ENCODE peak calls at places on chromosomes 4 and X, in six cellular contexts. E is anterior cingulate cortex, Z is HFF-Myc, Y is activated gamma-delta T cell treated with Interleukin-2 at 50 U/mL for 16 hours, B is A172, J is KBM-7. U is an unnamed sample.

GRCh38 chr4:37471971-37472370 is 214.2 kb downstream of the RELL1 start:
- DNase-seq in E (peak; percentile 0), Z (no peak), Y (no peak), B (no peak), J (peak; percentile 32), U (peak; percentile 39)

GRCh38 chrX:5842601-5843000 is 386.1 kb downstream of the NLGN4X start:
- DNase-seq in E (no peak), Z (no peak), Y (no peak), B (no peak), J (no peak), U (no peak)

GRCh38 chr4:186839122-186840037 is 115.7 kb upstream of the FAT1 start:
- DNase-seq in E (no peak), Z (no peak), Y (no peak), B (peak; percentile 29), J (peak; percentile 32), U (no peak)

GRCh38 chr4:94877973-94878372 is 120.2 kb downstream of the BMPR1B start:
- DNase-seq in E (no peak), Z (no peak), Y (no peak), B (no peak), J (no peak), U (no peak)

GRCh38 chrX:140360284-140360683 is 144.6 kb downstream of the SOX3 start:
- DNase-seq in E (no peak), Z (no peak), Y (no peak), B (no peak), J (no peak), U (no peak)

GRCh38 chr4:148171596-148171995 is 270.6 kb downstream of the NR3C2 start:
- DNase-seq in E (no peak), Z (no peak), Y (no peak), B (no peak), J (no peak), U (no peak)

GRCh38 chr4:127181001-127181400 is 451.8 kb upstream of the INTU start:
- DNase-seq in E (no peak), Z (no peak), Y (no peak), B (no peak), J (no peak), U (no peak)

GRCh38 chr4:53040459-53040815 is 178.3 kb downstream of the RASL11B start:
- DNase-seq in E (no peak), Z (no peak), Y (no peak), B (no peak), J (no peak), U (no peak)

GRCh38 chr4:142150483-142150882 is 514.1 kb downstream of the IL15 start:
- DNase-seq in E (no peak), Z (no peak), Y (no peak), B (no peak), J (no peak), U (no peak)

GRCh38 chrX:113947548-113947947 is 636.3 kb upstream of the HTR2C start:
- DNase-seq in E (no peak), Z (no peak), Y (no peak), B (no peak), J (no peak), U (no peak)

GRCh38 chrX:105191878-105192277 is 28.6 kb downstream of the TEX13A start:
- DNase-seq in E (no peak), Z (no peak), Y (no peak), B (no peak), J (peak; percentile 16), U (no peak)

GRCh38 chrX:103404225-103405008 is 28.1 kb downstream of the BEX3 start:
- DNase-seq in E (peak; percentile 24), Z (peak; percentile 75), Y (no peak), B (peak; percentile 53), J (peak; percentile 26), U (no peak)

GRCh38 chr4:83629945-83630684 is 94.2 kb downstream of the GPAT3 start:
- DNase-seq in E (no peak), Z (peak; percentile 69), Y (no peak), B (peak; percentile 55), J (peak; percentile 96), U (peak; percentile 95)

GRCh38 chrX:73266766-73267165 is 52.1 kb upstream of the NAP1L2 start:
- DNase-seq in E (no peak), Z (no peak), Y (no peak), B (no peak), J (peak; percentile 3), U (no peak)

GRCh38 chrX:144791298-144791697 is 456.0 kb upstream of the SPANXN1 start:
- DNase-seq in E (no peak), Z (no peak), Y (no peak), B (peak; percentile 44), J (no peak), U (no peak)

GRCh38 chr4:100069207-100069606 is 119.1 kb upstream of the H2AZ1 start:
- DNase-seq in E (no peak), Z (no peak), Y (no peak), B (no peak), J (no peak), U (no peak)

GRCh38 chr4:2142630-2143427 is 83.7 kb downstream of the NAT8L start:
- DNase-seq in E (peak; percentile 79), Z (no peak), Y (no peak), B (no peak), J (peak; percentile 11), U (no peak)

GRCh38 chr4:177810210-177810609 is 368.0 kb upstream of the AGA start:
- DNase-seq in E (no peak), Z (no peak), Y (no peak), B (no peak), J (no peak), U (no peak)

GRCh38 chr4:70195425-70195824 is at the start of gene ODAM:
- DNase-seq in E (no peak), Z (no peak), Y (no peak), B (no peak), J (no peak), U (no peak)

GRCh38 chr4:80461412-80461811 is 125.9 kb downstream of the CFAP299 start:
- DNase-seq in E (no peak), Z (no peak), Y (no peak), B (no peak), J (no peak), U (no peak)

GRCh38 chr4:82517043-82517442 is 44.7 kb downstream of the TMEM150C start:
- DNase-seq in E (no peak), Z (no peak), Y (no peak), B (peak; percentile 38), J (no peak), U (no peak)

GRCh38 chr4:150978738-150979575 is 36.1 kb downstream of the LRBA start:
- DNase-seq in E (no peak), Z (no peak), Y (no peak), B (no peak), J (no peak), U (no peak)

GRCh38 chrX:37942170-37942569 is 64.2 kb upstream of the SYTL5 start:
- DNase-seq in E (no peak), Z (no peak), Y (no peak), B (no peak), J (no peak), U (no peak)

GRCh38 chr4:123017636-123018390 is 95.4 kb upstream of the NUDT6 start:
- DNase-seq in E (no peak), Z (no peak), Y (no peak), B (peak; percentile 44), J (no peak), U (no peak)

GRCh38 chr4:71713611-71714203 is 70.2 kb downstream of the GC start:
- DNase-seq in E (peak; percentile 34), Z (peak; percentile 15), Y (no peak), B (peak; percentile 10), J (peak; percentile 47), U (no peak)

GRCh38 chr4:181376058-181376457 is 867.1 kb upstream of the TENM3 start:
- DNase-seq in E (no peak), Z (no peak), Y (no peak), B (no peak), J (no peak), U (no peak)

GRCh38 chrX:52923781-52924241 is 26.7 kb downstream of the FAM156B start:
- DNase-seq in E (no peak), Z (no peak), Y (no peak), B (peak; percentile 68), J (peak; percentile 52), U (no peak)

U was measured in GF-D8.